ENCODE peak calls at places on chromosomes 4 and X, in nine cellular contexts. One of them, this sample, is unnamed.

GRCh38 chrX:331772-332495 is 13.3 kb upstream of the GTPBP6 start:
- DNase-seq in mesendoderm: no peak
- DNase-seq in lower lobe of right lung: peak
- DNase-seq in Karpas-422: no peak
- DNase-seq in AG10803: no peak
- DNase-seq in CD8-positive, alpha-beta memory T cell: no peak
- DNase-seq in BJ: no peak
- DNase-seq in retinal pigment epithelial cell: no peak
- DNase-seq in GM23248: no peak
- DNase-seq in this sample: no peak

GRCh38 chr4:96874657-96875056 is 1034.8 kb downstream of the PDHA2 start:
- DNase-seq in mesendoderm: peak
- DNase-seq in lower lobe of right lung: no peak
- DNase-seq in Karpas-422: no peak
- DNase-seq in AG10803: no peak
- DNase-seq in CD8-positive, alpha-beta memory T cell: no peak
- DNase-seq in BJ: no peak
- DNase-seq in retinal pigment epithelial cell: no peak
- DNase-seq in GM23248: no peak
- DNase-seq in this sample: no peak

GRCh38 chr4:4384837-4385236 is 2.1 kb upstream of the NSG1 start:
- DNase-seq in mesendoderm: peak
- DNase-seq in lower lobe of right lung: no peak
- DNase-seq in Karpas-422: peak
- DNase-seq in AG10803: no peak
- DNase-seq in CD8-positive, alpha-beta memory T cell: no peak
- DNase-seq in BJ: no peak
- DNase-seq in retinal pigment epithelial cell: no peak
- DNase-seq in GM23248: peak
- DNase-seq in this sample: peak

GRCh38 chr4:89836031-89836777 is 757 bp downstream of the SNCA start:
- DNase-seq in mesendoderm: peak
- DNase-seq in lower lobe of right lung: no peak
- DNase-seq in Karpas-422: no peak
- DNase-seq in AG10803: no peak
- DNase-seq in CD8-positive, alpha-beta memory T cell: no peak
- DNase-seq in BJ: no peak
- DNase-seq in retinal pigment epithelial cell: no peak
- DNase-seq in GM23248: peak
- DNase-seq in this sample: no peak

GRCh38 chr4:182938213-182938645 is 21.0 kb upstream of the DCTD start:
- DNase-seq in mesendoderm: peak
- DNase-seq in lower lobe of right lung: peak
- DNase-seq in Karpas-422: peak
- DNase-seq in AG10803: peak
- DNase-seq in CD8-positive, alpha-beta memory T cell: peak
- DNase-seq in BJ: no peak
- DNase-seq in retinal pigment epithelial cell: no peak
- DNase-seq in GM23248: peak
- DNase-seq in this sample: peak

GRCh38 chr4:89906787-89907521 is 12.3 kb downstream of the MMRN1 start:
- DNase-seq in mesendoderm: peak
- DNase-seq in lower lobe of right lung: no peak
- DNase-seq in Karpas-422: no peak
- DNase-seq in AG10803: no peak
- DNase-seq in CD8-positive, alpha-beta memory T cell: no peak
- DNase-seq in BJ: no peak
- DNase-seq in retinal pigment epithelial cell: peak
- DNase-seq in GM23248: no peak
- DNase-seq in this sample: peak

GRCh38 chrX:21479695-21480280 is 105.6 kb downstream of the CNKSR2 start:
- DNase-seq in mesendoderm: peak
- DNase-seq in lower lobe of right lung: no peak
- DNase-seq in Karpas-422: peak
- DNase-seq in AG10803: peak
- DNase-seq in CD8-positive, alpha-beta memory T cell: no peak
- DNase-seq in BJ: peak
- DNase-seq in retinal pigment epithelial cell: peak
- DNase-seq in GM23248: peak
- DNase-seq in this sample: peak

GRCh38 chr4:101284546-101284945 is 62.8 kb downstream of the PPP3CA start:
- DNase-seq in mesendoderm: no peak
- DNase-seq in lower lobe of right lung: no peak
- DNase-seq in Karpas-422: no peak
- DNase-seq in AG10803: peak
- DNase-seq in CD8-positive, alpha-beta memory T cell: no peak
- DNase-seq in BJ: no peak
- DNase-seq in retinal pigment epithelial cell: no peak
- DNase-seq in GM23248: peak
- DNase-seq in this sample: peak

GRCh38 chrX:109742722-109743121 is 9.7 kb upstream of the ACSL4 start:
- DNase-seq in mesendoderm: no peak
- DNase-seq in lower lobe of right lung: no peak
- DNase-seq in Karpas-422: no peak
- DNase-seq in AG10803: no peak
- DNase-seq in CD8-positive, alpha-beta memory T cell: no peak
- DNase-seq in BJ: no peak
- DNase-seq in retinal pigment epithelial cell: no peak
- DNase-seq in GM23248: no peak
- DNase-seq in this sample: no peak

GRCh38 chrX:109740076-109740809 is 7.2 kb upstream of the ACSL4 start:
- DNase-seq in mesendoderm: no peak
- DNase-seq in lower lobe of right lung: no peak
- DNase-seq in Karpas-422: no peak
- DNase-seq in AG10803: peak
- DNase-seq in CD8-positive, alpha-beta memory T cell: no peak
- DNase-seq in BJ: no peak
- DNase-seq in retinal pigment epithelial cell: no peak
- DNase-seq in GM23248: peak
- DNase-seq in this sample: peak

GRCh38 chrX:109733658-109734022 is 583 bp upstream of the ACSL4 start:
- DNase-seq in mesendoderm: no peak
- DNase-seq in lower lobe of right lung: no peak
- DNase-seq in Karpas-422: no peak
- DNase-seq in AG10803: no peak
- DNase-seq in CD8-positive, alpha-beta memory T cell: no peak
- DNase-seq in BJ: no peak
- DNase-seq in retinal pigment epithelial cell: no peak
- DNase-seq in GM23248: no peak
- DNase-seq in this sample: no peak

GRCh38 chrX:109735241-109735744 is 2.2 kb upstream of the ACSL4 start:
- DNase-seq in mesendoderm: no peak
- DNase-seq in lower lobe of right lung: no peak
- DNase-seq in Karpas-422: no peak
- DNase-seq in AG10803: no peak
- DNase-seq in CD8-positive, alpha-beta memory T cell: no peak
- DNase-seq in BJ: no peak
- DNase-seq in retinal pigment epithelial cell: no peak
- DNase-seq in GM23248: no peak
- DNase-seq in this sample: no peak

DNA sequence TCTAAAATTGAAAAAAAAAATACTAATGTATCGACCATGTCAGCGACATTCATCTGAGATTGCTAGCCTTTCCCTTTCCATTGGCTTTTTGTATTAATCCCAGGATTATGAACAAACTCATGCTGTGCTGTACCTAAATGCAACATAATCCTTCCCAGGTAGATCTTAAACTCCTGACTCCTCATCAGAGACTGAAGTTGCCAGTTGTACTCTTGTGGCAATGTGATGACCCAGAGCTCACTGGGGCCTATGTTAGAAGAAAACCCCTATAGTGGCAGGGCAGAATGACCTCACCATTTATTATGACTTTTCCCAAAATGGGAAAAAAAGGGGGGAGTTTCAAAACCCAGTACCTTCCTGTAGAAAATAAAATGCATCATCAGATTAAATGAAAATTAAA is 6.6 kb upstream of the ACSL4 start:
- DNase-seq in mesendoderm: no peak
- DNase-seq in lower lobe of right lung: no peak
- DNase-seq in Karpas-422: no peak
- DNase-seq in AG10803: no peak
- DNase-seq in CD8-positive, alpha-beta memory T cell: no peak
- DNase-seq in BJ: no peak
- DNase-seq in retinal pigment epithelial cell: no peak
- DNase-seq in GM23248: no peak
- DNase-seq in this sample: no peak
- H3K4me3 ChIP-seq in mesendoderm: no peak
- H3K4me3 ChIP-seq in lower lobe of right lung: no peak
- H3K4me3 ChIP-seq in Karpas-422: no peak
- H3K4me3 ChIP-seq in AG10803: no peak
- H3K4me3 ChIP-seq in CD8-positive, alpha-beta memory T cell: no peak
- H3K4me3 ChIP-seq in BJ: no peak
- H3K4me3 ChIP-seq in retinal pigment epithelial cell: no peak
- H3K4me3 ChIP-seq in GM23248: no peak
- H3K4me3 ChIP-seq in this sample: no peak

GRCh38 chrX:111407948-111408347 is 4.0 kb downstream of the DCX start:
- DNase-seq in mesendoderm: no peak
- DNase-seq in lower lobe of right lung: no peak
- DNase-seq in Karpas-422: no peak
- DNase-seq in AG10803: no peak
- DNase-seq in CD8-positive, alpha-beta memory T cell: no peak
- DNase-seq in BJ: no peak
- DNase-seq in retinal pigment epithelial cell: no peak
- DNase-seq in GM23248: no peak
- DNase-seq in this sample: no peak

GRCh38 chrX:111409326-111409725 is 2.7 kb downstream of the DCX start:
- DNase-seq in mesendoderm: no peak
- DNase-seq in lower lobe of right lung: no peak
- DNase-seq in Karpas-422: no peak
- DNase-seq in AG10803: no peak
- DNase-seq in CD8-positive, alpha-beta memory T cell: no peak
- DNase-seq in BJ: no peak
- DNase-seq in retinal pigment epithelial cell: no peak
- DNase-seq in GM23248: no peak
- DNase-seq in this sample: no peak

GRCh38 chrX:111410451-111410850 is 1.5 kb downstream of the DCX start:
- DNase-seq in mesendoderm: no peak
- DNase-seq in lower lobe of right lung: no peak
- DNase-seq in Karpas-422: no peak
- DNase-seq in AG10803: no peak
- DNase-seq in CD8-positive, alpha-beta memory T cell: no peak
- DNase-seq in BJ: no peak
- DNase-seq in retinal pigment epithelial cell: no peak
- DNase-seq in GM23248: no peak
- DNase-seq in this sample: no peak

DNA sequence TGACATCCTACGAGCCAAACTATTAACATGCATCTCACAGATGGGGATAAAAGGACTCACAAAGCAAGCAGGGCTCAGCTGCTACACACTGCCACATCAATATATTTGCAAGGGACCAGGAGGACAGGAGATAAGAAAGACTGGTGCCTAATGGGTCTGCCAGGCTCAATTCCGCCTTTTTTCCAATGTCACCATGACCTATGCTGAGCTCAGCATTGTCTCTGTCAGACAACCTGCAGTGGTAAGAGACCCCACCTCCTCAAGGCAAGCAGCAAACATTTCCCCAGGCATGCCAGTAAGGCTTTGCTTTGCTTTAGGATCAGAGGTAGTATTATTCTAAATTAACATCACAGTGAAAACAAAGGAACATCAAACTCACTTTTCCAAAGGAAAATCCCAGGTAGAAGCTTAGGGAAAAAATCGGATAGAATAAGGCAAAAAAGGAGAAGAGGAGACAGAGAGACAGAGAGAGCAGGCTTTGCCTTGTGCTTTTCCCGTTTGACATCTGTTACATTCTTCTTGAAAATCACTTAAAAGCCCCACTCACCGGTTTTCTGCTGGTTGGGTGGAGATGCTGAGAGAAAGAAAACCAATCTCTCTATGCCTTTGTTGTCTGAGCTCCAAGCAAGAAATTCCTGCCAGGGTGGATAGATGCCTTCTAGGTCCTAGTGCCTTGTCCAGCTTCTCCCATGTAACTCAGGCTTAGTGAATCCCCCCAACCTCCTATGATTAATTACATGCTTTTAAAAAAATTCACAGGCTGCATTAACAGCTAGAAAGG is at the start of gene DCX:
- DNase-seq in mesendoderm: peak
- DNase-seq in lower lobe of right lung: no peak
- DNase-seq in Karpas-422: no peak
- DNase-seq in AG10803: no peak
- DNase-seq in CD8-positive, alpha-beta memory T cell: no peak
- DNase-seq in BJ: no peak
- DNase-seq in retinal pigment epithelial cell: no peak
- DNase-seq in GM23248: no peak
- DNase-seq in this sample: no peak
- H3K4me3 ChIP-seq in mesendoderm: no peak
- H3K4me3 ChIP-seq in lower lobe of right lung: no peak
- H3K4me3 ChIP-seq in Karpas-422: no peak
- H3K4me3 ChIP-seq in AG10803: no peak
- H3K4me3 ChIP-seq in CD8-positive, alpha-beta memory T cell: no peak
- H3K4me3 ChIP-seq in BJ: no peak
- H3K4me3 ChIP-seq in retinal pigment epithelial cell: no peak
- H3K4me3 ChIP-seq in GM23248: no peak
- H3K4me3 ChIP-seq in this sample: no peak

DNA sequence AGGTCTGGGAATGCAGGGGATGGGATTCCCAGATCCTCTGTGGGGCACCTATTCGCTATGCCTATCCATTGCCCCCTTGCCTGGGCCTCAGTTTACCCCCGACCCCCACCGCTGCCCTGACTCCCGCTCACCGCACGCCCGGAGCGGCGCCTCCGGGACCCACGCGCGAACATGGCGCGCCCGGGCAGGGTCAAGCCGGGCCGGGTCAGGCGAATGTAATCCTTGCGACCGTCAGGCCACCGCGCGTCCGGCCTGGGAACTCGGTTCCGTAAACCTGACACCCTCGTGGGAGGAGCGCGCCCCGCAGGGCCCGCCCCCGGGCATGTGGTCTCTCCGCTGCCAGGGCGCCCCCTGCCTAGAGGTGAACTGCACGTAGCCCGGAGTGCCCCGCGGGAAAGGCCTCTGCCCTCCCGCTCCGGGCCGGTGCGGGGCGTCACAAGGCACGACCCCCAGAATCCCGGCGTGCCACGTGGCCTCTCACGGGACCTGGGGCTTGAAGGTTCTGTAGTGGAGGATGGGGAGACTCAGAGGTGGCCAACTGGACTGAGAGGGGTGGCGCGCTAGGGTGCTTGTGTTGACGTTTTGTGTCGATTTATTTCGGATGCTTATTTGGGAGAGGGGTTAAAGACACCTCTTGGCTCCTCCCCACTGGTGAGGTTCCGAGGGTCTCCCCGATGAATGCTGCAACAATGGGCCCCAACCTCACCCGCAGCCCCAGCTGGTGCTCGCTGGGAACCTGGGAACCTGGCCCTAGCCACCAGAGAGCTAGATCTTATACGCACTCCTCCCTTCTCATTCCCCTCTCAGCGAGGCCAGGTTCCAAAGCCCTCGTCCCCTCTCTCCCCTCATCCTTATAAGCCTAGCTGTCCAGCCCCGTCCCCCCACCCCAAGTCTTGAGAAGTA is at the start of gene PRICKLE3:
- DNase-seq in mesendoderm: peak
- DNase-seq in lower lobe of right lung: peak
- DNase-seq in Karpas-422: peak
- DNase-seq in AG10803: peak
- DNase-seq in CD8-positive, alpha-beta memory T cell: peak
- DNase-seq in BJ: no peak
- DNase-seq in retinal pigment epithelial cell: no peak
- DNase-seq in GM23248: peak
- DNase-seq in this sample: peak
- H3K4me3 ChIP-seq in mesendoderm: peak
- H3K4me3 ChIP-seq in lower lobe of right lung: peak
- H3K4me3 ChIP-seq in Karpas-422: peak
- H3K4me3 ChIP-seq in AG10803: peak
- H3K4me3 ChIP-seq in CD8-positive, alpha-beta memory T cell: peak
- H3K4me3 ChIP-seq in BJ: peak
- H3K4me3 ChIP-seq in retinal pigment epithelial cell: peak
- H3K4me3 ChIP-seq in GM23248: peak
- H3K4me3 ChIP-seq in this sample: peak

GRCh38 chr4:88693792-88694191 is 3.8 kb downstream of the NAP1L5 start:
- DNase-seq in mesendoderm: no peak
- DNase-seq in lower lobe of right lung: no peak
- DNase-seq in Karpas-422: no peak
- DNase-seq in AG10803: no peak
- DNase-seq in CD8-positive, alpha-beta memory T cell: no peak
- DNase-seq in BJ: no peak
- DNase-seq in retinal pigment epithelial cell: no peak
- DNase-seq in GM23248: no peak
- DNase-seq in this sample: no peak

GRCh38 chr4:88697588-88698329 is at the start of gene NAP1L5:
- DNase-seq in mesendoderm: peak
- DNase-seq in lower lobe of right lung: peak
- DNase-seq in Karpas-422: peak
- DNase-seq in AG10803: peak
- DNase-seq in CD8-positive, alpha-beta memory T cell: peak
- DNase-seq in BJ: no peak
- DNase-seq in retinal pigment epithelial cell: no peak
- DNase-seq in GM23248: peak
- DNase-seq in this sample: peak

GRCh38 chr4:88697113-88697512 is 516 bp downstream of the NAP1L5 start:
- DNase-seq in mesendoderm: no peak
- DNase-seq in lower lobe of right lung: no peak
- DNase-seq in Karpas-422: peak
- DNase-seq in AG10803: peak
- DNase-seq in CD8-positive, alpha-beta memory T cell: peak
- DNase-seq in BJ: no peak
- DNase-seq in retinal pigment epithelial cell: no peak
- DNase-seq in GM23248: peak
- DNase-seq in this sample: no peak

GRCh38 chr4:88698539-88698938 is 910 bp upstream of the NAP1L5 start:
- DNase-seq in mesendoderm: peak
- DNase-seq in lower lobe of right lung: no peak
- DNase-seq in Karpas-422: no peak
- DNase-seq in AG10803: no peak
- DNase-seq in CD8-positive, alpha-beta memory T cell: no peak
- DNase-seq in BJ: no peak
- DNase-seq in retinal pigment epithelial cell: no peak
- DNase-seq in GM23248: no peak
- DNase-seq in this sample: no peak

GRCh38 chr4:88696620-88697019 is 1.0 kb downstream of the NAP1L5 start:
- DNase-seq in mesendoderm: no peak
- DNase-seq in lower lobe of right lung: no peak
- DNase-seq in Karpas-422: no peak
- DNase-seq in AG10803: no peak
- DNase-seq in CD8-positive, alpha-beta memory T cell: no peak
- DNase-seq in BJ: no peak
- DNase-seq in retinal pigment epithelial cell: no peak
- DNase-seq in GM23248: peak
- DNase-seq in this sample: peak
- H3K4me3 ChIP-seq in mesendoderm: no peak
- H3K4me3 ChIP-seq in lower lobe of right lung: peak
- H3K4me3 ChIP-seq in Karpas-422: peak
- H3K4me3 ChIP-seq in AG10803: peak
- H3K4me3 ChIP-seq in CD8-positive, alpha-beta memory T cell: peak
- H3K4me3 ChIP-seq in BJ: peak
- H3K4me3 ChIP-seq in retinal pigment epithelial cell: peak
- H3K4me3 ChIP-seq in GM23248: peak
- H3K4me3 ChIP-seq in this sample: no peak

This sample was measured in bronchial epithelial cell.